ENCODE peak calls at places on chromosomes 3 and 15, in seven cellular contexts. O is A549, L is left ventricle myocardium inferior, Z is mucosa of descending colon, K is epithelial cell of esophagus, X is breast epithelium, P is stomach. G is an unnamed sample.

GRCh38 chr3:122188758-122189157 is 5.3 kb downstream of the CASR start:
- DNase-seq in O (no peak), L (no peak), Z (no peak), K (no peak), X (no peak), P (no peak), G (no peak)

GRCh38 chr3:170808041-170808440 is 62.0 kb downstream of the RPL22L1 start:
- DNase-seq in O (no peak), L (no peak), Z (no peak), K (no peak), X (no peak), P (no peak), G (no peak)

GRCh38 chr15:68612979-68613740 is 34.4 kb downstream of the CORO2B start:
- DNase-seq in O (peak; percentile 46), L (no peak), Z (no peak), K (peak; percentile 22), X (no peak), P (no peak), G (no peak)

GRCh38 chr3:10312391-10312790 is 8.5 kb downstream of the SEC13 start:
- DNase-seq in O (no peak), L (no peak), Z (no peak), K (no peak), X (no peak), P (no peak), G (no peak)

GRCh38 chr3:149702691-149703426 is 45.0 kb upstream of the WWTR1 start:
- DNase-seq in O (no peak), L (no peak), Z (no peak), K (peak; percentile 64), X (no peak), P (no peak), G (no peak)

GRCh38 chr3:46947981-46948791 is 28.4 kb downstream of the CCDC12 start:
- DNase-seq in O (peak; percentile 55), L (peak; percentile 51), Z (peak; percentile 85), K (peak; percentile 90), X (no peak), P (peak; percentile 87), G (peak; percentile 78)

GRCh38 chr15:74468341-74469032 is 7.5 kb upstream of the UBL7 start:
- DNase-seq in O (no peak), L (no peak), Z (no peak), K (no peak), X (no peak), P (no peak), G (no peak)

GRCh38 chr3:138227650-138228049 is 40.5 kb downstream of the ARMC8 start:
- DNase-seq in O (no peak), L (no peak), Z (no peak), K (no peak), X (no peak), P (no peak), G (no peak)

GRCh38 chr3:8464668-8465067 is 37.0 kb upstream of the LMCD1 start:
- DNase-seq in O (no peak), L (no peak), Z (no peak), K (no peak), X (no peak), P (no peak), G (no peak)

GRCh38 chr3:143736651-143737050 is 111.6 kb downstream of the SLC9A9 start:
- DNase-seq in O (no peak), L (no peak), Z (no peak), K (peak; percentile 90), X (no peak), P (no peak), G (no peak)

GRCh38 chr3:10469406-10470119 is 35.8 kb downstream of the ATP2B2 start:
- DNase-seq in O (no peak), L (no peak), Z (no peak), K (no peak), X (no peak), P (no peak), G (no peak)

GRCh38 chr15:27993996-27994775 is 104.9 kb downstream of the OCA2 start:
- DNase-seq in O (no peak), L (no peak), Z (no peak), K (no peak), X (no peak), P (no peak), G (no peak)

GRCh38 chr3:156664285-156665178 is 9.9 kb upstream of the TIPARP start:
- DNase-seq in O (no peak), L (no peak), Z (no peak), K (no peak), X (no peak), P (no peak), G (no peak)

GRCh38 chr3:119580148-119580760 is 962 bp downstream of the ADPRH start:
- DNase-seq in O (peak; percentile 15), L (peak; percentile 36), Z (peak; percentile 59), K (peak; percentile 6), X (no peak), P (no peak), G (peak; percentile 60)

GRCh38 chr3:71987828-71988227 is 202.9 kb upstream of the PROK2 start:
- DNase-seq in O (no peak), L (no peak), Z (no peak), K (no peak), X (peak; percentile 25), P (no peak), G (no peak)

GRCh38 chr15:88703533-88703932 is 64.7 kb downstream of the ISG20 start:
- DNase-seq in O (no peak), L (no peak), Z (no peak), K (no peak), X (no peak), P (no peak), G (no peak)

GRCh38 chr15:88700716-88701115 is 61.9 kb downstream of the ISG20 start:
- DNase-seq in O (no peak), L (no peak), Z (no peak), K (no peak), X (no peak), P (no peak), G (no peak)

GRCh38 chr15:88699861-88700260 is 61.0 kb downstream of the ISG20 start:
- DNase-seq in O (no peak), L (no peak), Z (no peak), K (no peak), X (no peak), P (no peak), G (no peak)

GRCh38 chr15:88702983-88703382 is 64.2 kb downstream of the ISG20 start:
- DNase-seq in O (no peak), L (no peak), Z (no peak), K (no peak), X (no peak), P (no peak), G (no peak)

DNA sequence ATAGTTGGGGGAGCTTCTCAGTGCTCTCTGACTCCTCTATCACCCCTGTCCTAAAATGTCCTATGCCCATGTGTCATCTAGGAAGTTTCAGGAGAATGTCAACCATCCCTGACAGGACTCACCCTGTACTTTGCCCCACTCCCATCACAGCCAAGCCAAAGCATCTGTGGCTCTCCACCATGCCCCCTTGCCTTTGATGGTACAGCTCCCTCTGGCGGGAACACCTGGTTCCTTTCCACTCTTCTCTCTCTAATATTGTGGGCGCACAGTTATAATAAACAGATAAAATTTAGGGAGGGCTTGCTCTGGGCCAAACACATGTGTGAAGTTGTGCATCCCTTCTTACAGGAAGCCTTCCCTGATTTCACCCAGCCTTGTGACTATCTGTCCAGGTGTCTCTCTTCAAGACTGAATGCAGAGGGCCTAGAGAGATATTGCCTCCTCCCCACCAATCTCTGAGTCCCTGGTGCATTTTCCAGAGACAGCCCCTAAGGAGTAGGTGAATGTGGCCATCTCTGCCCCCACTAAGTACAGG is 62.8 kb downstream of the ISG20 start:
- DNase-seq in O (peak; percentile 34), L (no peak), Z (no peak), K (peak; percentile 23), X (no peak), P (no peak), G (no peak)
- TF ChIP-seq CTCF in O (peak; percentile 53), L (peak; percentile 31), Z (no peak), K (peak; percentile 44), X (no peak), P (no peak), G (no peak)

GRCh38 chr3:14785207-14786155 is 33.3 kb upstream of the FGD5 start:
- DNase-seq in O (no peak), L (no peak), Z (no peak), K (no peak), X (no peak), P (no peak), G (no peak)

GRCh38 chr3:14783480-14784086 is 35.2 kb upstream of the FGD5 start:
- DNase-seq in O (no peak), L (no peak), Z (no peak), K (no peak), X (no peak), P (no peak), G (no peak)

GRCh38 chr3:14779069-14779685 is 39.6 kb upstream of the FGD5 start:
- DNase-seq in O (no peak), L (no peak), Z (no peak), K (no peak), X (no peak), P (no peak), G (no peak)

GRCh38 chr3:14784087-14784596 is 34.6 kb upstream of the FGD5 start:
- DNase-seq in O (no peak), L (no peak), Z (no peak), K (no peak), X (no peak), P (no peak), G (no peak)

GRCh38 chr3:14780927-14781507 is 37.7 kb upstream of the FGD5 start:
- DNase-seq in O (peak; percentile 65), L (peak; percentile 64), Z (no peak), K (peak; percentile 67), X (no peak), P (peak; percentile 69), G (no peak)
- TF ChIP-seq CTCF in O (peak; percentile 60), L (peak; percentile 73), Z (no peak), K (peak; percentile 63), X (no peak), P (no peak), G (peak; percentile 40)

GRCh38 chr15:31870336-31871158 is 159.8 kb upstream of the CHRNA7 start:
- DNase-seq in O (peak; percentile 74), L (peak; percentile 88), Z (peak; percentile 87), K (peak; percentile 75), X (peak; percentile 65), P (peak; percentile 86), G (peak; percentile 74)
- TF ChIP-seq CTCF in O (no peak), L (no peak), Z (no peak), K (no peak), X (no peak), P (no peak), G (peak; percentile 34)

GRCh38 chr15:44029003-44029402 is 166.1 kb downstream of the FRMD5 start:
- DNase-seq in O (no peak), L (no peak), Z (no peak), K (no peak), X (no peak), P (no peak), G (no peak)

GRCh38 chr15:44028349-44028748 is 166.7 kb downstream of the FRMD5 start:
- DNase-seq in O (no peak), L (no peak), Z (no peak), K (peak; percentile 30), X (no peak), P (no peak), G (no peak)

DNA sequence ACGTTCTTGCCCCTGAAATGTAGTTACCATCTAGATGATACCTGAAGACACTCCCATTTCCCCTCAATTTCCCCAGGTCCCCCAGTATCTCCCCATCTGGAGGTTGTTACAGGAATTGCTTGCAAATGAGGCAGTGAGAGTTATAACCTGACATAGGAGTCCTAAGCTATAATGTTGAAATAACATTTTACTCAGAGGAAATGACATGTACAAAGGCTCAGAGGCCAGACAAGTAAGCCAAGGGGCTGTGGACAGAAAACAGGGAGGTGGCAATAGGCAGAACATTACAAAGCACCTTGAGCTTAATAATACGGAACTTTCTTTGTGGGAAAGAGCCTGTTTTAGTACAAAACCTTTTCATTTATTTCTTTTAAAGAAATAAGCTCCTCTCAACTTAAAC is 171.9 kb downstream of the FRMD5 start:
- DNase-seq in O (no peak), L (no peak), Z (no peak), K (no peak), X (no peak), P (no peak), G (no peak)
- TF ChIP-seq CTCF in O (no peak), L (no peak), Z (no peak), K (no peak), X (no peak), P (no peak), G (no peak)